ENCODE peak calls at places on chromosomes 4 and X, in ten cellular contexts. K, B, Y, A, Z, M, U, P, T and S are unnamed samples.

GRCh38 chr4:80045831-80046230 is 27.2 kb downstream of the ANTXR2 start:
- DNase-seq in K (no peak), B (no peak), Y (no peak), A (no peak), Z (no peak), M (no peak), U (peak; percentile 16), P (no peak), T (no peak), S (no peak)

GRCh38 chr4:186342582-186342981 is 76.6 kb downstream of the F11 start:
- DNase-seq in K (no peak), B (no peak), Y (no peak), A (no peak), Z (no peak), M (no peak), U (no peak), P (peak; percentile 37), T (peak; percentile 57), S (no peak)

GRCh38 chrX:114930227-114930626 is 87.2 kb downstream of the IL13RA2 start:
- DNase-seq in K (no peak), B (no peak), Y (no peak), A (no peak), Z (no peak), M (no peak), U (no peak), P (peak; percentile 8), T (no peak), S (no peak)

GRCh38 chr4:3747582-3747906 is 18.6 kb upstream of the ADRA2C start:
- DNase-seq in K (no peak), B (peak; percentile 20), Y (no peak), A (no peak), Z (no peak), M (no peak), U (no peak), P (no peak), T (no peak), S (no peak)

GRCh38 chrX:134753185-134754008 is 95.1 kb upstream of the PLAC1 start:
- DNase-seq in K (no peak), B (no peak), Y (peak; percentile 57), A (no peak), Z (no peak), M (no peak), U (no peak), P (peak; percentile 65), T (peak; percentile 67), S (no peak)

GRCh38 chr4:73222466-73223257 is 35.9 kb downstream of the ANKRD17 start:
- DNase-seq in K (peak; percentile 83), B (peak; percentile 68), Y (peak; percentile 88), A (no peak), Z (no peak), M (peak; percentile 78), U (peak; percentile 82), P (peak; percentile 88), T (peak; percentile 98), S (no peak)

GRCh38 chr4:123667496-123667895 is 270.9 kb downstream of the SPRY1 start:
- DNase-seq in K (no peak), B (no peak), Y (no peak), A (no peak), Z (no peak), M (no peak), U (no peak), P (peak; percentile 30), T (no peak), S (no peak)

GRCh38 chrX:352582-353314 is 34.0 kb downstream of the PPP2R3B start:
- DNase-seq in K (no peak), B (no peak), Y (no peak), A (no peak), Z (peak; percentile 56), M (no peak), U (no peak), P (no peak), T (no peak), S (no peak)

GRCh38 chrX:72003811-72004750 is 93.4 kb downstream of the NHSL2 start:
- DNase-seq in K (no peak), B (no peak), Y (peak; percentile 70), A (peak; percentile 66), Z (peak; percentile 80), M (no peak), U (peak; percentile 23), P (peak; percentile 38), T (peak; percentile 42), S (peak; percentile 29)

GRCh38 chrX:67720344-67720743 is 176.5 kb downstream of the AR start:
- DNase-seq in K (no peak), B (no peak), Y (no peak), A (no peak), Z (no peak), M (no peak), U (no peak), P (peak; percentile 3), T (peak; percentile 9), S (no peak)